ENCODE peak calls at places on chromosomes 12 and 14, in five cellular contexts. One of them, this sample, is unnamed.

GRCh38 chr12:47885012-47885501 is 19.7 kb downstream of the VDR start:
- DNase-seq in uterus: no peak
- DNase-seq in astrocyte of the spinal cord: no peak
- DNase-seq in SJCRH30: no peak
- DNase-seq in choroid plexus epithelial cell: no peak
- DNase-seq in this sample: no peak

GRCh38 chr12:112488257-112488926 is 69.6 kb downstream of the PTPN11 start:
- DNase-seq in uterus: no peak
- DNase-seq in astrocyte of the spinal cord: no peak
- DNase-seq in SJCRH30: no peak
- DNase-seq in choroid plexus epithelial cell: no peak
- DNase-seq in this sample: no peak

GRCh38 chr12:56375598-56376434 is 13.2 kb upstream of the APOF start:
- DNase-seq in uterus: no peak
- DNase-seq in astrocyte of the spinal cord: no peak
- DNase-seq in SJCRH30: no peak
- DNase-seq in choroid plexus epithelial cell: no peak
- DNase-seq in this sample: no peak

GRCh38 chr12:5556033-5556614 is 124.2 kb downstream of the NTF3 start:
- DNase-seq in uterus: no peak
- DNase-seq in astrocyte of the spinal cord: no peak
- DNase-seq in SJCRH30: peak; percentile 35
- DNase-seq in choroid plexus epithelial cell: no peak
- DNase-seq in this sample: no peak

GRCh38 chr14:33714527-33715222 is 236.2 kb downstream of the EGLN3 start:
- DNase-seq in uterus: no peak
- DNase-seq in astrocyte of the spinal cord: peak; percentile 35
- DNase-seq in SJCRH30: peak; percentile 53
- DNase-seq in choroid plexus epithelial cell: no peak
- DNase-seq in this sample: no peak

GRCh38 chr12:7695159-7695930 is at the start of gene GDF3:
- DNase-seq in uterus: no peak
- DNase-seq in astrocyte of the spinal cord: peak; percentile 1
- DNase-seq in SJCRH30: no peak
- DNase-seq in choroid plexus epithelial cell: peak; percentile 31
- DNase-seq in this sample: peak; percentile 11

GRCh38 chr12:107449891-107450290 is 235.7 kb upstream of the PWP1 start:
- DNase-seq in uterus: no peak
- DNase-seq in astrocyte of the spinal cord: peak; percentile 33
- DNase-seq in SJCRH30: no peak
- DNase-seq in choroid plexus epithelial cell: no peak
- DNase-seq in this sample: no peak

GRCh38 chr12:2387051-2387834 is 334.5 kb downstream of the CACNA1C start:
- DNase-seq in uterus: no peak
- DNase-seq in astrocyte of the spinal cord: no peak
- DNase-seq in SJCRH30: no peak
- DNase-seq in choroid plexus epithelial cell: no peak
- DNase-seq in this sample: no peak

GRCh38 chr12:93704122-93704521 is 26.9 kb downstream of the CRADD start:
- DNase-seq in uterus: no peak
- DNase-seq in astrocyte of the spinal cord: no peak
- DNase-seq in SJCRH30: no peak
- DNase-seq in choroid plexus epithelial cell: no peak
- DNase-seq in this sample: no peak

GRCh38 chr14:93788557-93789365 is 476 bp upstream of the PRIMA1 start:
- DNase-seq in uterus: peak; percentile 71
- DNase-seq in astrocyte of the spinal cord: no peak
- DNase-seq in SJCRH30: no peak
- DNase-seq in choroid plexus epithelial cell: no peak
- DNase-seq in this sample: no peak

GRCh38 chr12:97308576-97309198 is 153.9 kb upstream of the RMST start:
- DNase-seq in uterus: no peak
- DNase-seq in astrocyte of the spinal cord: peak; percentile 62
- DNase-seq in SJCRH30: peak; percentile 68
- DNase-seq in choroid plexus epithelial cell: peak; percentile 73
- DNase-seq in this sample: peak; percentile 78

GRCh38 chr12:47772094-47772660 is 861 bp upstream of the SLC48A1 start:
- DNase-seq in uterus: no peak
- DNase-seq in astrocyte of the spinal cord: no peak
- DNase-seq in SJCRH30: no peak
- DNase-seq in choroid plexus epithelial cell: no peak
- DNase-seq in this sample: no peak

GRCh38 chr14:26191123-26191522 is 406.7 kb downstream of the NOVA1 start:
- DNase-seq in uterus: no peak
- DNase-seq in astrocyte of the spinal cord: peak; percentile 5
- DNase-seq in SJCRH30: no peak
- DNase-seq in choroid plexus epithelial cell: peak; percentile 37
- DNase-seq in this sample: peak; percentile 33

GRCh38 chr12:26496170-26496569 is 300.8 kb downstream of the SSPN start:
- DNase-seq in uterus: no peak
- DNase-seq in astrocyte of the spinal cord: no peak
- DNase-seq in SJCRH30: no peak
- DNase-seq in choroid plexus epithelial cell: peak; percentile 24
- DNase-seq in this sample: peak; percentile 46

GRCh38 chr12:56189918-56190694 is 823 bp upstream of the SMARCC2 start:
- DNase-seq in uterus: peak; percentile 92
- DNase-seq in astrocyte of the spinal cord: peak; percentile 88
- DNase-seq in SJCRH30: peak; percentile 93
- DNase-seq in choroid plexus epithelial cell: peak; percentile 91
- DNase-seq in this sample: peak; percentile 84

GRCh38 chr12:114952573-114953196 is 268.7 kb upstream of the TBX3 start:
- DNase-seq in uterus: peak; percentile 15
- DNase-seq in astrocyte of the spinal cord: peak; percentile 88
- DNase-seq in SJCRH30: peak; percentile 38
- DNase-seq in choroid plexus epithelial cell: peak; percentile 90
- DNase-seq in this sample: peak; percentile 23

GRCh38 chr12:120314220-120314619 is 12.1 kb downstream of the SIRT4 start:
- DNase-seq in uterus: no peak
- DNase-seq in astrocyte of the spinal cord: no peak
- DNase-seq in SJCRH30: peak; percentile 17
- DNase-seq in choroid plexus epithelial cell: peak; percentile 5
- DNase-seq in this sample: no peak

GRCh38 chr12:90896164-90896563 is 58.8 kb downstream of the CCER1 start:
- DNase-seq in uterus: no peak
- DNase-seq in astrocyte of the spinal cord: peak; percentile 73
- DNase-seq in SJCRH30: no peak
- DNase-seq in choroid plexus epithelial cell: peak; percentile 83
- DNase-seq in this sample: peak; percentile 62

GRCh38 chr12:65432606-65433005 is 154.1 kb downstream of the MSRB3 start:
- DNase-seq in uterus: no peak
- DNase-seq in astrocyte of the spinal cord: no peak
- DNase-seq in SJCRH30: no peak
- DNase-seq in choroid plexus epithelial cell: no peak
- DNase-seq in this sample: no peak

GRCh38 chr12:50734409-50735263 is 29.3 kb upstream of the ATF1 start:
- DNase-seq in uterus: no peak
- DNase-seq in astrocyte of the spinal cord: peak; percentile 19
- DNase-seq in SJCRH30: peak; percentile 75
- DNase-seq in choroid plexus epithelial cell: peak; percentile 59
- DNase-seq in this sample: peak; percentile 61

GRCh38 chr12:125193798-125194562 is 128.7 kb downstream of the AACS start:
- DNase-seq in uterus: no peak
- DNase-seq in astrocyte of the spinal cord: peak; percentile 37
- DNase-seq in SJCRH30: no peak
- DNase-seq in choroid plexus epithelial cell: no peak
- DNase-seq in this sample: no peak

GRCh38 chr12:5996459-5996858 is 51.4 kb upstream of the ANO2 start:
- DNase-seq in uterus: no peak
- DNase-seq in astrocyte of the spinal cord: no peak
- DNase-seq in SJCRH30: no peak
- DNase-seq in choroid plexus epithelial cell: no peak
- DNase-seq in this sample: no peak

GRCh38 chr12:117724545-117724944 is 244.2 kb downstream of the KSR2 start:
- DNase-seq in uterus: no peak
- DNase-seq in astrocyte of the spinal cord: peak; percentile 0
- DNase-seq in SJCRH30: no peak
- DNase-seq in choroid plexus epithelial cell: no peak
- DNase-seq in this sample: no peak

GRCh38 chr14:60724080-60724618 is at the start of gene SIX4:
- DNase-seq in uterus: peak; percentile 72
- DNase-seq in astrocyte of the spinal cord: peak; percentile 90
- DNase-seq in SJCRH30: peak; percentile 92
- DNase-seq in choroid plexus epithelial cell: peak; percentile 89
- DNase-seq in this sample: peak; percentile 78

GRCh38 chr12:108306014-108306501 is 33.1 kb downstream of the CMKLR1 start:
- DNase-seq in uterus: peak; percentile 58
- DNase-seq in astrocyte of the spinal cord: peak; percentile 59
- DNase-seq in SJCRH30: no peak
- DNase-seq in choroid plexus epithelial cell: peak; percentile 72
- DNase-seq in this sample: peak; percentile 38

GRCh38 chr14:35406811-35407630 is 2.5 kb upstream of the NFKBIA start:
- DNase-seq in uterus: no peak
- DNase-seq in astrocyte of the spinal cord: peak; percentile 67
- DNase-seq in SJCRH30: peak; percentile 72
- DNase-seq in choroid plexus epithelial cell: peak; percentile 81
- DNase-seq in this sample: peak; percentile 80

GRCh38 chr12:85356596-85357385 is 76.8 kb downstream of the ALX1 start:
- DNase-seq in uterus: no peak
- DNase-seq in astrocyte of the spinal cord: no peak
- DNase-seq in SJCRH30: no peak
- DNase-seq in choroid plexus epithelial cell: peak; percentile 2
- DNase-seq in this sample: no peak

GRCh38 chr14:104281768-104282301 is 143.4 kb downstream of the KIF26A start:
- DNase-seq in uterus: peak; percentile 6
- DNase-seq in astrocyte of the spinal cord: no peak
- DNase-seq in SJCRH30: no peak
- DNase-seq in choroid plexus epithelial cell: no peak
- DNase-seq in this sample: no peak

GRCh38 chr12:46187023-46187422 is 81.8 kb downstream of the SLC38A1 start:
- DNase-seq in uterus: peak; percentile 37
- DNase-seq in astrocyte of the spinal cord: peak; percentile 91
- DNase-seq in SJCRH30: peak; percentile 96
- DNase-seq in choroid plexus epithelial cell: peak; percentile 88
- DNase-seq in this sample: peak; percentile 87

GRCh38 chr14:44912041-44912869 is 49.5 kb downstream of the KLHL28 start:
- DNase-seq in uterus: peak; percentile 19
- DNase-seq in astrocyte of the spinal cord: no peak
- DNase-seq in SJCRH30: no peak
- DNase-seq in choroid plexus epithelial cell: no peak
- DNase-seq in this sample: no peak

GRCh38 chr12:64036414-64036813 is 185.7 kb downstream of the KICS2 start:
- DNase-seq in uterus: no peak
- DNase-seq in astrocyte of the spinal cord: no peak
- DNase-seq in SJCRH30: no peak
- DNase-seq in choroid plexus epithelial cell: no peak
- DNase-seq in this sample: no peak

GRCh38 chr12:109475121-109475520 is 2.0 kb downstream of the KCTD10 start:
- DNase-seq in uterus: no peak
- DNase-seq in astrocyte of the spinal cord: no peak
- DNase-seq in SJCRH30: no peak
- DNase-seq in choroid plexus epithelial cell: no peak
- DNase-seq in this sample: no peak
- H3K4me3 ChIP-seq in uterus: no peak overlapping the region
- H3K4me3 ChIP-seq in astrocyte of the spinal cord: no peak overlapping the region
- H3K4me3 ChIP-seq in SJCRH30: no peak overlapping the region
- H3K4me3 ChIP-seq in choroid plexus epithelial cell: no peak overlapping the region
- H3K4me3 ChIP-seq in this sample: no peak overlapping the region

DNA sequence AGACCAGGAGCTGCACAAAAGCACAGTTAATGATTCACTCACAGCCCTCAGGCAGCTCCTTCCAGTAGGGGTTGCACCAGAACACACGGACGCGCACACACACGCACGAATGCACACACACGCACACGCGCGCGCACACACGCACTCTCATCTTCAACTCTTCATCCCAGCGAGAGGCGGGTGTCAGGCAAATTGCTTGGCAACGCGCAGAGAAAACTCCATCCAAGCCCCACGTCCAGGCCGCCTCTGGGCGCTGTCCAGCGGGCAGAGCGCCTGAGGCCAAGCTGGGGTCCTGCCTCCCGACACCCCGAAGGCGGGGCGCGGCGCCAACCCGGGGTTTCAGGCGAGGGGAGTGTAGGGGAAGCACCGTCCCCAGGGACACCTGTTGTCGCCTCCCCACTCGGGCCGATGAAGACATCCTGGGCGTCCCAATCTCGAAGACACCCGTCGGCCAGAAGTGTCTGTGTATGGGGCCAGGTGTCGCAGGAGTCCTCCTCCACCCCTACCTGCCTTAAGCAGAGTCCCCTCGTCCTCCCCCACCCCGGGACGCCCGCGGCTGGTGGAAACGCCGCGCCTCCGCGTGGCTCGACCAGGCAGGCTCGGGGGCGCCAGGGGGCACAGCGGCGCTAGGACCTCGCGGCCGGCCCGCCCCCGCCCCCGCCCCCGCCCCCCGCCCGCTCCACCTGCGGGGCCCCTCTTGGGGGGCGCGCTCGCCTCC is 35.6 kb upstream of the STON2 start:
- DNase-seq in uterus: peak; percentile 41
- DNase-seq in astrocyte of the spinal cord: peak; percentile 24
- DNase-seq in SJCRH30: peak; percentile 67
- DNase-seq in choroid plexus epithelial cell: peak; percentile 18
- DNase-seq in this sample: peak; percentile 11
- H3K4me3 ChIP-seq in uterus: peak overlapping the region; percentile 61
- H3K4me3 ChIP-seq in astrocyte of the spinal cord: peak overlapping the region; percentile 27
- H3K4me3 ChIP-seq in SJCRH30: peak overlapping the region; percentile 70
- H3K4me3 ChIP-seq in choroid plexus epithelial cell: peak overlapping the region; percentile 33
- H3K4me3 ChIP-seq in this sample: no peak overlapping the region

GRCh38 chr12:67070307-67070600 is 198.9 kb upstream of the CAND1 start:
- DNase-seq in uterus: no peak
- DNase-seq in astrocyte of the spinal cord: no peak
- DNase-seq in SJCRH30: peak; percentile 8
- DNase-seq in choroid plexus epithelial cell: no peak
- DNase-seq in this sample: no peak
- H3K4me3 ChIP-seq in uterus: no peak overlapping the region
- H3K4me3 ChIP-seq in astrocyte of the spinal cord: no peak overlapping the region
- H3K4me3 ChIP-seq in SJCRH30: peak overlapping the region; percentile 71
- H3K4me3 ChIP-seq in choroid plexus epithelial cell: no peak overlapping the region
- H3K4me3 ChIP-seq in this sample: no peak overlapping the region

GRCh38 chr12:130873106-130873795 is 1.4 kb downstream of the RAN start:
- DNase-seq in uterus: no peak
- DNase-seq in astrocyte of the spinal cord: no peak
- DNase-seq in SJCRH30: no peak
- DNase-seq in choroid plexus epithelial cell: no peak
- DNase-seq in this sample: no peak

GRCh38 chr12:130873825-130874224 is 2.0 kb downstream of the RAN start:
- DNase-seq in uterus: no peak
- DNase-seq in astrocyte of the spinal cord: no peak
- DNase-seq in SJCRH30: no peak
- DNase-seq in choroid plexus epithelial cell: no peak
- DNase-seq in this sample: no peak

GRCh38 chr12:130875193-130875592 is 3.3 kb downstream of the RAN start:
- DNase-seq in uterus: no peak
- DNase-seq in astrocyte of the spinal cord: no peak
- DNase-seq in SJCRH30: no peak
- DNase-seq in choroid plexus epithelial cell: no peak
- DNase-seq in this sample: no peak

GRCh38 chr12:130876297-130876696 is 4.4 kb downstream of the RAN start:
- DNase-seq in uterus: no peak
- DNase-seq in astrocyte of the spinal cord: no peak
- DNase-seq in SJCRH30: no peak
- DNase-seq in choroid plexus epithelial cell: no peak
- DNase-seq in this sample: no peak

DNA sequence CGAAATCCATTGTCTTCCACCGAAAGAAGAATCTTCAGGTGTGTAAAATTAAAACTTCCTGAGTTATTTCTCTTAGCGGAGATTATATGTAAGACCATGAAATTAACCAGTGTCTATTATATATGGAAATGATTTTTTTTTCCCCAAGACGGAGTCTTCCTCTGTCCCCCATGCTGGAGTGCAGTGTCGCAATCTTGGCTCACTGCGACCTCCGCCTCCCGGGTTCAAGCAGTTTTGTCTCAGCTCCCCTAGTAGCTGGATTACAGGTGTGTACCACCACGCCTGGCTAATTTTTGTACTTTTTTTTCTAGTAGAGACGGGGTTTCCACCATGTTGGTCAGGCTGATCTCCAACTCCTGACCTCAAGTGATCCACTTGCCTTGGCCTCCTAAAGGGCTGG is 2.8 kb downstream of the RAN start:
- DNase-seq in uterus: no peak
- DNase-seq in astrocyte of the spinal cord: no peak
- DNase-seq in SJCRH30: no peak
- DNase-seq in choroid plexus epithelial cell: no peak
- DNase-seq in this sample: no peak
- H3K4me3 ChIP-seq in uterus: no peak overlapping the region
- H3K4me3 ChIP-seq in astrocyte of the spinal cord: no peak overlapping the region
- H3K4me3 ChIP-seq in SJCRH30: no peak overlapping the region
- H3K4me3 ChIP-seq in choroid plexus epithelial cell: no peak overlapping the region
- H3K4me3 ChIP-seq in this sample: no peak overlapping the region

This sample was measured in fibroblast of pulmonary artery.